ENCODE peak calls at places on chromosomes 7 and 10, in ten cellular contexts. J is kidney epithelial cell; K is hepatocyte; I is activated naive CD8-positive, alpha-beta T cell treated with anti-CD3 and anti-CD28 coated beads for 36 hours; B is GM20000; N is GM03348; Y is ascending aorta; W is NCI-H1105 treated with DMSO at 0.1 percent for 48 hours; A is mucosa of descending colon; S is stromal cell of bone marrow. V is an unnamed sample.

GRCh38 chr7:44307301-44307900 is 18.0 kb downstream of the CAMK2B start:
- DNase-seq in J (peak; percentile 45), K (no peak), I (no peak), B (peak; percentile 64), N (peak; percentile 71), Y (no peak), W (peak; percentile 48), A (no peak), S (no peak), V (peak; percentile 26)

GRCh38 chr10:11687779-11688447 is 54.3 kb upstream of the ECHDC3 start:
- DNase-seq in J (no peak), K (no peak), I (no peak), B (no peak), N (no peak), Y (no peak), W (no peak), A (peak; percentile 40), S (no peak), V (peak; percentile 33)

GRCh38 chr10:68202965-68203358 is 29.0 kb downstream of the ATOH7 start:
- DNase-seq in J (no peak), K (no peak), I (no peak), B (no peak), N (peak; percentile 73), Y (no peak), W (no peak), A (no peak), S (peak; percentile 52), V (no peak)

GRCh38 chr7:18754766-18755165 is 259.2 kb downstream of the HDAC9 start:
- DNase-seq in J (no peak), K (no peak), I (no peak), B (no peak), N (peak; percentile 12), Y (no peak), W (no peak), A (no peak), S (peak; percentile 51), V (no peak)

GRCh38 chr7:114416089-114416990 is 1.7 kb downstream of the FOXP2 start:
- DNase-seq in J (no peak), K (no peak), I (no peak), B (no peak), N (no peak), Y (no peak), W (peak; percentile 24), A (no peak), S (no peak), V (no peak)

GRCh38 chr7:33196194-33196593 is 66.8 kb downstream of the BBS9 start:
- DNase-seq in J (no peak), K (no peak), I (no peak), B (no peak), N (peak; percentile 27), Y (no peak), W (no peak), A (no peak), S (peak; percentile 50), V (no peak)

GRCh38 chr7:24477376-24477775 is 95.9 kb upstream of the PALS2 start:
- DNase-seq in J (no peak), K (no peak), I (no peak), B (no peak), N (peak; percentile 11), Y (no peak), W (no peak), A (no peak), S (no peak), V (no peak)

GRCh38 chr7:12107841-12108249 is 103.2 kb upstream of the TMEM106B start:
- DNase-seq in J (no peak), K (no peak), I (no peak), B (no peak), N (no peak), Y (no peak), W (no peak), A (no peak), S (no peak), V (peak; percentile 79)

GRCh38 chr7:37920619-37921339 is at the start of gene EPDR1:
- DNase-seq in J (no peak), K (peak; percentile 63), I (peak; percentile 45), B (peak; percentile 46), N (peak; percentile 13), Y (no peak), W (peak; percentile 81), A (peak; percentile 71), S (no peak), V (peak; percentile 89)

GRCh38 chr10:112938808-112939482 is 11.1 kb upstream of the TCF7L2 start:
- DNase-seq in J (no peak), K (peak; percentile 31), I (no peak), B (no peak), N (no peak), Y (no peak), W (no peak), A (no peak), S (no peak), V (no peak)

GRCh38 chr10:988667-989545 is 672 bp downstream of the GTPBP4 start:
- DNase-seq in J (no peak), K (no peak), I (no peak), B (no peak), N (peak; percentile 20), Y (no peak), W (no peak), A (no peak), S (no peak), V (no peak)

GRCh38 chr10:35545878-35546631 is 59.1 kb upstream of the GJD4 start:
- DNase-seq in J (peak; percentile 86), K (no peak), I (no peak), B (no peak), N (peak; percentile 62), Y (no peak), W (no peak), A (no peak), S (no peak), V (no peak)

GRCh38 chr10:124588736-124589451 is 127.3 kb downstream of the LHPP start:
- DNase-seq in J (peak; percentile 10), K (peak; percentile 87), I (no peak), B (no peak), N (no peak), Y (no peak), W (no peak), A (peak; percentile 73), S (no peak), V (peak; percentile 4)

GRCh38 chr7:112892263-112892662 is 102.1 kb upstream of the TMEM168 start:
- DNase-seq in J (no peak), K (peak; percentile 39), I (no peak), B (no peak), N (no peak), Y (no peak), W (no peak), A (no peak), S (peak; percentile 72), V (no peak)

GRCh38 chr7:135509589-135509838 is 388 bp downstream of the CNOT4 start:
- DNase-seq in J (no peak), K (no peak), I (no peak), B (no peak), N (peak; percentile 71), Y (no peak), W (no peak), A (no peak), S (no peak), V (peak; percentile 82)

GRCh38 chr7:2645274-2645868 is 13.6 kb downstream of the TTYH3 start:
- DNase-seq in J (no peak), K (no peak), I (peak; percentile 73), B (peak; percentile 71), N (no peak), Y (no peak), W (no peak), A (peak; percentile 46), S (no peak), V (no peak)

V was measured in LoVo.